ENCODE peak calls at places on chromosomes 1 and 21, in six cellular contexts. C, F, V, L, T and B are unnamed samples.

GRCh38 chr1:77900687-77901293 is 12.4 kb downstream of the NEXN start:
- DNase-seq in V (no peak), L (peak; percentile 42), C (no peak), F (no peak), T (no peak), B (peak; percentile 87)

GRCh38 chr21:30839304-30839703 is 9.7 kb upstream of the KRTAP7-1 start:
- DNase-seq in V (no peak), C (no peak), F (peak; percentile 29), T (no peak), L (no peak), B (no peak)

GRCh38 chr1:115063238-115063901 is 25.9 kb downstream of the TSPAN2 start:
- DNase-seq in T (no peak), V (no peak), L (no peak), C (no peak), F (no peak), B (peak; percentile 23)

GRCh38 chr1:234007684-234008083 is 103.2 kb downstream of the SLC35F3 start:
- DNase-seq in C (no peak), V (no peak), F (no peak), L (no peak), T (no peak), B (no peak)

GRCh38 chr1:90580176-90580575 is 136.9 kb downstream of the BARHL2 start:
- DNase-seq in T (no peak), V (no peak), F (no peak), C (no peak), L (no peak), B (no peak)

GRCh38 chr1:200033511-200034261 is 6.2 kb downstream of the NR5A2 start:
- DNase-seq in V (no peak), T (no peak), L (no peak), C (no peak), F (no peak), B (no peak)

GRCh38 chr1:239125027-239125426 is 261.3 kb upstream of the CHRM3 start:
- DNase-seq in F (no peak), V (no peak), L (no peak), C (no peak), T (no peak), B (no peak)

GRCh38 chr1:150873521-150873920 is 2.9 kb downstream of the ARNT start:
- DNase-seq in V (no peak), C (no peak), L (no peak), F (no peak), T (no peak), B (no peak)

GRCh38 chr1:51240096-51240495 is 4.0 kb downstream of the RNF11 start:
- DNase-seq in T (no peak), L (peak; percentile 33), V (no peak), C (no peak), F (no peak), B (no peak)

GRCh38 chr1:218836264-218836663 is 337.4 kb upstream of the LYPLAL1 start:
- DNase-seq in F (no peak), V (no peak), T (no peak), C (no peak), L (no peak), B (no peak)

GRCh38 chr1:243963566-243963965 is 87.5 kb upstream of the ZBTB18 start:
- DNase-seq in L (no peak), T (no peak), V (no peak), C (no peak), F (no peak), B (no peak)

GRCh38 chr1:207502726-207503125 is 6.8 kb downstream of the CR1 start:
- DNase-seq in L (no peak), V (no peak), C (no peak), F (no peak), T (no peak), B (no peak)

GRCh38 chr1:24711329-24711728 is 33.9 kb upstream of the CLIC4 start:
- DNase-seq in V (no peak), T (no peak), L (no peak), C (no peak), F (no peak), B (no peak)

GRCh38 chr1:235855811-235856429 is 10.8 kb downstream of the LYST start:
- DNase-seq in L (no peak), F (no peak), C (no peak), V (no peak), T (no peak), B (no peak)

GRCh38 chr1:32334864-32335618 is 992 bp downstream of the MARCKSL1 start:
- DNase-seq in V (no peak), F (peak; percentile 43), L (no peak), C (peak; percentile 89), T (no peak), B (peak; percentile 70)

GRCh38 chr1:226495716-226496115 is 52.8 kb upstream of the STUM start:
- DNase-seq in L (no peak), V (no peak), F (no peak), C (no peak), T (no peak), B (no peak)

GRCh38 chr1:55632906-55633305 is 417.7 kb upstream of the USP24 start:
- DNase-seq in V (no peak), F (no peak), T (no peak), L (no peak), C (no peak), B (no peak)

GRCh38 chr1:28934676-28935075 is 20.3 kb downstream of the EPB41 start:
- DNase-seq in C (no peak), L (no peak), F (no peak), V (no peak), T (no peak), B (no peak)

GRCh38 chr1:62637392-62638105 is 40.2 kb downstream of the ANGPTL3 start:
- DNase-seq in F (no peak), T (no peak), V (no peak), C (no peak), L (no peak), B (no peak)

GRCh38 chr21:33289199-33289819 is 23.1 kb downstream of the IL10RB start:
- DNase-seq in F (no peak), T (peak; percentile 74), L (no peak), V (no peak), C (no peak), B (peak; percentile 42)

GRCh38 chr1:32774950-32775634 is 42.1 kb downstream of the YARS1 start:
- DNase-seq in V (no peak), L (no peak), C (no peak), F (no peak), T (no peak), B (peak; percentile 76)

GRCh38 chr1:77498918-77499317 is 183.5 kb downstream of the ZZZ3 start:
- DNase-seq in C (no peak), V (no peak), T (no peak), L (no peak), F (no peak), B (peak; percentile 34)

GRCh38 chr1:23421752-23422312 is 2.7 kb downstream of the TCEA3 start:
- DNase-seq in C (no peak), V (no peak), L (no peak), F (no peak), T (no peak), B (peak; percentile 43)

GRCh38 chr1:248906741-248907661 is 966 bp downstream of the PGBD2 start:
- DNase-seq in F (no peak), L (peak; percentile 13), C (no peak), T (no peak), V (no peak), B (peak; percentile 22)

GRCh38 chr1:160797861-160798273 is 1.9 kb downstream of the LY9 start:
- DNase-seq in T (no peak), V (no peak), C (no peak), L (no peak), F (no peak), B (no peak)

GRCh38 chr1:155049651-155050559 is 1.2 kb upstream of the ADAM15 start:
- DNase-seq in V (no peak), T (no peak), C (no peak), F (peak; percentile 43), L (no peak), B (peak; percentile 20)

GRCh38 chr21:20902511-20902910 is 95.7 kb upstream of the NCAM2 start:
- DNase-seq in F (no peak), T (no peak), V (no peak), C (no peak), L (peak; percentile 20), B (no peak)

GRCh38 chr1:220335668-220336067 is 63.4 kb upstream of the RAB3GAP2 start:
- DNase-seq in C (no peak), T (no peak), V (no peak), L (no peak), F (no peak), B (no peak)

GRCh38 chr1:50841791-50842387 is 118.2 kb downstream of the FAF1 start:
- DNase-seq in V (no peak), C (no peak), L (no peak), F (no peak), T (no peak), B (peak; percentile 69)

GRCh38 chr1:39450956-39451601 is 40.4 kb upstream of the BMP8A start:
- DNase-seq in T (no peak), F (no peak), L (no peak), C (no peak), V (no peak), B (peak; percentile 89)

GRCh38 chr1:38736399-38736798 is 123.2 kb downstream of the RRAGC start:
- DNase-seq in L (no peak), T (no peak), F (no peak), V (no peak), C (no peak), B (no peak)

GRCh38 chr21:42749226-42749625 is 95.8 kb downstream of the PDE9A start:
- DNase-seq in T (no peak), V (no peak), L (no peak), C (no peak), F (no peak), B (no peak)

GRCh38 chr21:43643193-43643592 is 16.1 kb downstream of the HSF2BP start:
- DNase-seq in V (no peak), T (no peak), F (no peak), L (no peak), C (no peak), B (no peak)

GRCh38 chr1:183273300-183273699 is 87.2 kb downstream of the LAMC2 start:
- DNase-seq in V (no peak), C (no peak), L (no peak), F (no peak), T (no peak), B (no peak)

GRCh38 chr21:14988760-14989159 is 76.0 kb downstream of the NRIP1 start:
- DNase-seq in L (no peak), V (no peak), T (no peak), F (no peak), C (no peak), B (no peak)